ENCODE peak calls at places on chromosomes 1 and 21, in eight cellular contexts. Y is skeletal muscle cell; O is HCEC 1CT; V is lower lobe of right lung; E is NCI-H187 treated with DMSO at 0.1 percent for 48 hours; B is stimulated activated CD4-positive, alpha-beta T cell treated with anti-CD3 and anti-CD28 coated beads, Interleukin-1b, Interleukin-23, amount 100 ng/mL, for 1 hour; S is KBM-7; G is stimulated activated CD8-positive, alpha-beta memory T cell treated with anti-CD3 and anti-CD28 coated beads, Interleukin-15, amount 100 ng/mL, for 24 hours. N is an unnamed sample.

GRCh38 chr1:7042322-7043231 is 257.3 kb downstream of the CAMTA1 start:
- DNase-seq in Y (peak), O (peak), V (no peak), E (no peak), B (no peak), S (peak), G (no peak), N (peak)

GRCh38 chr21:41805038-41805437 is 38.2 kb upstream of the RIPK4 start:
- DNase-seq in Y (no peak), O (no peak), V (no peak), E (no peak), B (no peak), S (no peak), G (no peak), N (no peak)

GRCh38 chr1:19384113-19384512 is 72.0 kb downstream of the SLC66A1 start:
- DNase-seq in Y (no peak), O (no peak), V (no peak), E (no peak), B (no peak), S (no peak), G (no peak), N (peak)

GRCh38 chr21:28537371-28538079 is 455.2 kb downstream of the LTN1 start:
- DNase-seq in Y (peak), O (peak), V (no peak), E (no peak), B (no peak), S (no peak), G (no peak), N (peak)

GRCh38 chr1:114632427-114632826 is 37.4 kb downstream of the DENND2C start:
- DNase-seq in Y (no peak), O (no peak), V (no peak), E (no peak), B (no peak), S (no peak), G (no peak), N (no peak)

GRCh38 chr1:192489748-192490147 is 85.8 kb upstream of the RGS1 start:
- DNase-seq in Y (peak), O (peak), V (peak), E (no peak), B (no peak), S (peak), G (no peak), N (peak)

GRCh38 chr1:16443975-16444745 is 3.6 kb downstream of the NECAP2 start:
- DNase-seq in Y (no peak), O (no peak), V (no peak), E (no peak), B (no peak), S (no peak), G (no peak), N (no peak)

GRCh38 chr1:8625480-8625879 is 192.0 kb downstream of the RERE start:
- DNase-seq in Y (no peak), O (no peak), V (no peak), E (no peak), B (no peak), S (peak), G (no peak), N (no peak)

N was measured in ELR.